ENCODE peak calls at places on chromosome 1, in six cellular contexts. One of them, this sample, is unnamed.

GRCh38 chr1:2115008-2115921 is 65.1 kb downstream of the PRKCZ start:
- DNase-seq in GM23338: no peak
- DNase-seq in thoracic aorta: no peak
- DNase-seq in BJ: no peak
- DNase-seq in prostate gland: no peak
- DNase-seq in pancreas: no peak
- DNase-seq in this sample: no peak

GRCh38 chr1:75765697-75766355 is 20.2 kb upstream of the RABGGTB start:
- DNase-seq in GM23338: no peak
- DNase-seq in thoracic aorta: no peak
- DNase-seq in prostate gland: no peak
- DNase-seq in pancreas: no peak
- DNase-seq in BJ: peak
- DNase-seq in this sample: peak

GRCh38 chr1:184650177-184650866 is 104.3 kb downstream of the EDEM3 start:
- DNase-seq in pancreas: no peak
- DNase-seq in GM23338: no peak
- DNase-seq in thoracic aorta: no peak
- DNase-seq in BJ: no peak
- DNase-seq in prostate gland: peak
- DNase-seq in this sample: no peak

GRCh38 chr1:157992813-157993178 is 649 bp upstream of the KIRREL1 start:
- DNase-seq in pancreas: no peak
- DNase-seq in prostate gland: no peak
- DNase-seq in BJ: no peak
- DNase-seq in thoracic aorta: no peak
- DNase-seq in GM23338: peak
- DNase-seq in this sample: no peak

GRCh38 chr1:9242338-9242969 is 7.9 kb downstream of the H6PD start:
- DNase-seq in prostate gland: peak
- DNase-seq in pancreas: peak
- DNase-seq in GM23338: no peak
- DNase-seq in BJ: no peak
- DNase-seq in thoracic aorta: no peak
- DNase-seq in this sample: peak

GRCh38 chr1:185534806-185535205 is 199.4 kb upstream of the HMCN1 start:
- DNase-seq in GM23338: no peak
- DNase-seq in pancreas: peak
- DNase-seq in prostate gland: peak
- DNase-seq in thoracic aorta: no peak
- DNase-seq in BJ: no peak
- DNase-seq in this sample: no peak

GRCh38 chr1:225602590-225603206 is 50.2 kb downstream of the ENAH start:
- DNase-seq in pancreas: no peak
- DNase-seq in BJ: no peak
- DNase-seq in prostate gland: no peak
- DNase-seq in GM23338: no peak
- DNase-seq in thoracic aorta: no peak
- DNase-seq in this sample: no peak

GRCh38 chr1:17739050-17739449 is 16.1 kb upstream of the ACTL8 start:
- DNase-seq in pancreas: no peak
- DNase-seq in GM23338: peak
- DNase-seq in prostate gland: no peak
- DNase-seq in thoracic aorta: no peak
- DNase-seq in BJ: no peak
- DNase-seq in this sample: no peak

GRCh38 chr1:3632298-3632697 is 7.5 kb downstream of the TPRG1L start:
- DNase-seq in prostate gland: no peak
- DNase-seq in thoracic aorta: no peak
- DNase-seq in pancreas: no peak
- DNase-seq in GM23338: no peak
- DNase-seq in BJ: no peak
- DNase-seq in this sample: no peak

GRCh38 chr1:94676686-94677085 is 135.1 kb upstream of the F3 start:
- DNase-seq in pancreas: no peak
- DNase-seq in prostate gland: peak
- DNase-seq in BJ: no peak
- DNase-seq in thoracic aorta: no peak
- DNase-seq in GM23338: no peak
- DNase-seq in this sample: no peak

GRCh38 chr1:23611601-23612327 is 52.5 kb upstream of the ID3 start:
- DNase-seq in prostate gland: no peak
- DNase-seq in GM23338: no peak
- DNase-seq in pancreas: no peak
- DNase-seq in BJ: no peak
- DNase-seq in thoracic aorta: no peak
- DNase-seq in this sample: no peak

GRCh38 chr1:16075337-16076002 is 2.0 kb upstream of the FAM131C start:
- DNase-seq in prostate gland: no peak
- DNase-seq in GM23338: no peak
- DNase-seq in thoracic aorta: peak
- DNase-seq in pancreas: no peak
- DNase-seq in BJ: no peak
- DNase-seq in this sample: peak

GRCh38 chr1:201024251-201024998 is 911 bp upstream of the KIF21B start:
- DNase-seq in BJ: no peak
- DNase-seq in thoracic aorta: no peak
- DNase-seq in prostate gland: no peak
- DNase-seq in GM23338: peak
- DNase-seq in pancreas: no peak
- DNase-seq in this sample: no peak
- H3K4me3 ChIP-seq in BJ: no peak
- H3K4me3 ChIP-seq in thoracic aorta: no peak
- H3K4me3 ChIP-seq in prostate gland: no peak
- H3K4me3 ChIP-seq in GM23338: peak
- H3K4me3 ChIP-seq in pancreas: no peak
- H3K4me3 ChIP-seq in this sample: no peak

DNA sequence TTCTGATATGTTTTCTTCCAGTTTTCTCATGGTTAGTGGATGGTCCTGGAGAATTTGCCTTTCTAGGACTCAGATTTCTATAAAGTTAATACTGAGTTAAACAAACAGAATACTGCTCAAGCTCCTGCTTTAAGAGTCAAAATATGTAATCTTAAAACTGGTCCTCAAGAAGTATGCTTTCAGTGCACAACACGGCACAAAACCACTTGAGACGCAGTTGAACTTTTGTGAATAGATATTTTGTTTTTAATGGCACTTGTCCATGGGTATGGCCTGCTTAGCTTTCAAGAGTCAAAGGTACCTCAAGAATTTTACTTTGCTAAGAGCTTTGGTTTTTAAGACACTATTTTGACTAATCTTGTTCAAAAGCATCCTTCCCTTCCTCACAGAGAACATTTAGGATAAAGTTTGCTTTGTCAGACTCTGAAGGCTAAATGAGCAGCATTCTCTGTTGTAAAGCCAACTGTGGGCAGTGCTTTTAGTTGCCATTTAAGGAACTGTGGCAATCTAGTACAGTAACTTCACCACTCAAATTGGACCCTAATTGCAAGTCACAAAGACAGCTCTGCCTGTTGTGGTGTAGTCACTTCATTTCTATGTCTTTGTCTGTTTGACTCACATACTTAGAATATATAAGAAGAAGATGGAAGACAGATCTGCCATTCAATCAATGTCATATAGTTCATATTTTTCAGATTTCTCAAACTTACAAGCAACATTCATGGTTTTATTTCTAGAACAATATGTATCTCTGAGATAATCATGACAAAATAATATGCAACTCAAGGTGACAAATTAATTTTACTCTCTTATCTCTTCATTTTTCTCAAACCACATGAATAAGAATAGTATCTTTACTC is 28.8 kb downstream of the SAMD13 start:
- DNase-seq in BJ: no peak
- DNase-seq in GM23338: no peak
- DNase-seq in pancreas: no peak
- DNase-seq in thoracic aorta: no peak
- DNase-seq in prostate gland: no peak
- DNase-seq in this sample: no peak
- H3K4me3 ChIP-seq in BJ: no peak
- H3K4me3 ChIP-seq in GM23338: no peak
- H3K4me3 ChIP-seq in pancreas: no peak
- H3K4me3 ChIP-seq in thoracic aorta: no peak
- H3K4me3 ChIP-seq in prostate gland: no peak
- H3K4me3 ChIP-seq in this sample: no peak

DNA sequence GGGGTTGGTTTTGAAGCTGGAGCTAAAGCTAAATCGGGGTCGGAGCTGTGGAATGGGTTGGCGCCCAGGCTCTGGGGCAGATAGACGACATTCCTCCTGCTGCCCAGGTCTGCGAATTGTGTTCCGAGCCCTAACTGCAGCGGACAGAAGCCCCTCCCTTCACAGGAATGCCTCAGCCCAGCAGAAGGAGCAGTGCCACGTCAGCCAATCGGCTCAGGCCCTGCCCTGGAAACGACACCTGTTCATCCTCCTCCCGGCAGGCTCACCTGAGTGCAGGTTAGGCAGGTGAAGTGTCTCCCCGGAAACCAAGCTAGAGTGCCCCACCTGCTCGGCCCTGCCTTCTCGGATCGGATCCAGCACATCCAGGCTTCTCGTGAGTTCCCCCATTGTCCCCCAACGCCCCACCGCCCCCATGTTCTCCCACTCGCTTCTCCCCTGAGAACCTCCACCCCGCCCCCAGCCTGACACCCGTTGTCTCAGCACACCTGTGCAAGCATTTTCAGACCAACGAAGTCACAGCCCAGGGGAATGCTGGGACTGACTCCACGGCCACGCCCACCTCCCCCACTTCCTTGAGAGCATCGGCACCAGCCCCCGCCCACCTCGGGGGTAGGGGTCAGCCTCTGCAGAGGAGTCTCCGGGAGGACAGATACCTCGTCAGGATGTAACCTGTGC is 775 bp downstream of the TMEM125 start:
- DNase-seq in GM23338: peak
- DNase-seq in pancreas: peak
- DNase-seq in thoracic aorta: no peak
- DNase-seq in prostate gland: peak
- DNase-seq in BJ: no peak
- DNase-seq in this sample: no peak
- H3K4me3 ChIP-seq in GM23338: peak
- H3K4me3 ChIP-seq in pancreas: peak
- H3K4me3 ChIP-seq in thoracic aorta: no peak
- H3K4me3 ChIP-seq in prostate gland: peak
- H3K4me3 ChIP-seq in BJ: no peak
- H3K4me3 ChIP-seq in this sample: no peak

GRCh38 chr1:209758360-209758759 is 2.5 kb downstream of the TRAF3IP3 start:
- DNase-seq in BJ: no peak
- DNase-seq in prostate gland: no peak
- DNase-seq in GM23338: no peak
- DNase-seq in thoracic aorta: no peak
- DNase-seq in pancreas: no peak
- DNase-seq in this sample: no peak

GRCh38 chr1:209756608-209757445 is 974 bp downstream of the TRAF3IP3 start:
- DNase-seq in GM23338: no peak
- DNase-seq in thoracic aorta: no peak
- DNase-seq in prostate gland: no peak
- DNase-seq in pancreas: no peak
- DNase-seq in BJ: no peak
- DNase-seq in this sample: no peak

GRCh38 chr1:209751627-209752231 is 4.1 kb upstream of the TRAF3IP3 start:
- DNase-seq in pancreas: no peak
- DNase-seq in GM23338: no peak
- DNase-seq in BJ: no peak
- DNase-seq in prostate gland: no peak
- DNase-seq in thoracic aorta: no peak
- DNase-seq in this sample: no peak

GRCh38 chr1:209759829-209760359 is 4.0 kb downstream of the TRAF3IP3 start:
- DNase-seq in BJ: no peak
- DNase-seq in pancreas: no peak
- DNase-seq in GM23338: peak
- DNase-seq in thoracic aorta: no peak
- DNase-seq in prostate gland: no peak
- DNase-seq in this sample: no peak

DNA sequence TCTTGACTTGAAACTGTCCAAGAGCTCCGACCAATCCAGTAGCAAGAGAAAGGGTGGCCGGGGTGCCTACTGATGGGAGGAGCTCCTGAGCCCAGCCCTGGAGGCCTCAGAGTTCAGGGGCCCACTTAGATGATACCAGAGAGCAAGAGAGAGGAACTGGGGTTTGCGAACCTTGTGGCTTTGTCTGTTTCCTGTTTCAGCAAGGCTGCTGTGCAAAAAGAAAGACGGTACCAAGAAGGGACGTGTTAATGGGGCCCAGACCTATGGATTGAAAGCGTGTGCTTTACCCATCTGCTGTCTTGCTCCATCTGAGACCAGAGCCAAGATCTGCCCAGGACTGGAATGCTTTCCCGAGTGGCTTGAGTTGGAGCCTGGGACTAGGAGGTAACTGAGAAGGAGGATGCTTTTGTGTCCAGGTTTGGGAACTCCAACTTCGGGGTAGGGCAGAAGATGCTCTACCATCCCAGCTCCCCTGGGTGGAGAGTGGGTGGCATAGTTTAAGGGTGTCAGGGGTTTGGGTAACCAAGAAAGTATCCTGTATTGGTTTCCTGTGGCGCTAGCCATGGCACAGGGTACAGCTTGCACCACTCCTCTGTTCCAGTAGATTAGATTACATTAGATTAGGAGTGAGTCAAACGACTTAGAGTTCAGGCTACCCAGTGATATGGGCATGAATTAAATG is at the start of gene TRAF3IP3:
- DNase-seq in thoracic aorta: no peak
- DNase-seq in prostate gland: no peak
- DNase-seq in BJ: no peak
- DNase-seq in GM23338: no peak
- DNase-seq in pancreas: no peak
- DNase-seq in this sample: no peak
- H3K4me3 ChIP-seq in thoracic aorta: peak
- H3K4me3 ChIP-seq in prostate gland: no peak
- H3K4me3 ChIP-seq in BJ: no peak
- H3K4me3 ChIP-seq in GM23338: no peak
- H3K4me3 ChIP-seq in pancreas: no peak
- H3K4me3 ChIP-seq in this sample: no peak

GRCh38 chr1:19273106-19273843 is 15.3 kb downstream of the AKR7A3 start:
- DNase-seq in prostate gland: no peak
- DNase-seq in thoracic aorta: no peak
- DNase-seq in GM23338: no peak
- DNase-seq in pancreas: no peak
- DNase-seq in BJ: no peak
- DNase-seq in this sample: no peak
- H3K4me3 ChIP-seq in prostate gland: no peak
- H3K4me3 ChIP-seq in thoracic aorta: no peak
- H3K4me3 ChIP-seq in GM23338: peak
- H3K4me3 ChIP-seq in pancreas: no peak
- H3K4me3 ChIP-seq in BJ: no peak
- H3K4me3 ChIP-seq in this sample: no peak

DNA sequence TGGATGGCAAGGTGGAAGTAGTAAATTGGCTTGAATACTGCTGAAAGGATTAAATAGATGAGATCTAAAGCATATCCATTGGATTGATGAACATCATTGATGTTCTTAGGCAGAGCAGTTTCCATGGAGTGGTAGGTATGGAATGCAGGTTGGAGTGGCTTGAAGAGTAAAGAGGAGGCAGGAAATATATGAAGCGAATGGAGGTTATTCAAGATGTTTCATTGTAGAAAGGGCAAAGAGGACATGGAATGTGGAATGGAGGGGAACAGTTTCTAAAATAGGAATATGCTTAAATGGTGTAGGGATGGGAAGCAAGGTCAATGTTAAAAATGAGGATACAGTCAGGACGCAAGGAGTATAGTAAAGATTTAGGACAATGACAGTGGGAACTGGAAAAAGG is 6.1 kb downstream of the OSBPL9 start:
- DNase-seq in BJ: no peak
- DNase-seq in GM23338: no peak
- DNase-seq in pancreas: no peak
- DNase-seq in thoracic aorta: no peak
- DNase-seq in prostate gland: no peak
- DNase-seq in this sample: no peak
- H3K4me3 ChIP-seq in BJ: no peak
- H3K4me3 ChIP-seq in GM23338: no peak
- H3K4me3 ChIP-seq in pancreas: no peak
- H3K4me3 ChIP-seq in thoracic aorta: peak
- H3K4me3 ChIP-seq in prostate gland: no peak
- H3K4me3 ChIP-seq in this sample: no peak

GRCh38 chr1:103514920-103515503 is 10.5 kb upstream of the RNPC3 start:
- DNase-seq in BJ: no peak
- DNase-seq in GM23338: peak
- DNase-seq in thoracic aorta: no peak
- DNase-seq in prostate gland: no peak
- DNase-seq in pancreas: no peak
- DNase-seq in this sample: peak
- H3K4me3 ChIP-seq in BJ: no peak
- H3K4me3 ChIP-seq in GM23338: no peak
- H3K4me3 ChIP-seq in thoracic aorta: no peak
- H3K4me3 ChIP-seq in prostate gland: no peak
- H3K4me3 ChIP-seq in pancreas: no peak
- H3K4me3 ChIP-seq in this sample: no peak